ENCODE peak calls at places on chromosomes 13 and 19, in seven cellular contexts. C, V, R, Z, G, W and N are unnamed samples.

GRCh38 chr13:31476753-31477152 is 262.6 kb upstream of the RXFP2 start:
- DNase-seq in W (no peak), Z (peak), C (no peak), G (no peak), V (no peak), R (no peak), N (no peak)

GRCh38 chr13:44302948-44303575 is 70.6 kb upstream of the SERP2 start:
- DNase-seq in C (no peak), W (no peak), V (no peak), G (no peak), Z (no peak), R (no peak), N (no peak)

GRCh38 chr19:3320853-3321252 is 45.5 kb upstream of the NFIC start:
- DNase-seq in Z (no peak), W (no peak), V (no peak), R (no peak), G (no peak), C (no peak), N (no peak)

GRCh38 chr13:111115051-111115840 is at the start of gene ARHGEF7:
- DNase-seq in W (no peak), V (no peak), G (peak), C (peak), Z (peak), R (no peak), N (peak)

GRCh38 chr13:113584870-113585671 is 518 bp downstream of the TFDP1 start:
- DNase-seq in W (peak), Z (peak), G (peak), V (peak), C (peak), R (peak), N (peak)

GRCh38 chr19:5974721-5975387 is 3.1 kb downstream of the RANBP3 start:
- DNase-seq in G (no peak), V (peak), Z (no peak), R (peak), W (no peak), C (no peak), N (no peak)

GRCh38 chr13:44969858-44970484 is 19.3 kb downstream of the NUFIP1 start:
- DNase-seq in W (no peak), Z (peak), V (no peak), C (peak), G (peak), R (peak), N (no peak)

GRCh38 chr19:46944918-46945628 is 74.6 kb upstream of the NPAS1 start:
- DNase-seq in Z (no peak), C (peak), W (peak), G (peak), V (peak), R (no peak), N (no peak)

GRCh38 chr13:46490129-46490528 is 62.8 kb upstream of the LRCH1 start:
- DNase-seq in R (no peak), V (no peak), Z (no peak), G (no peak), W (no peak), C (no peak), N (peak)